ENCODE peak calls at places on chromosome 21, in nine cellular contexts. One of them, this sample, is unnamed.

GRCh38 chr21:42760977-42761751 is 107.7 kb downstream of the PDE9A start:
- DNase-seq in NCI-H446: no peak
- DNase-seq in posterior cingulate gyrus: no peak
- DNase-seq in adrenal gland: no peak
- DNase-seq in Peyer's patch: no peak
- DNase-seq in NCI-H1105 treated with DMSO at 0.1 percent for 48 hours: peak
- DNase-seq in T47D: no peak
- DNase-seq in NCI-H1694 treated with DMSO at 0.1 percent for 48 hours: peak
- DNase-seq in aorta: no peak
- DNase-seq in this sample: no peak

GRCh38 chr21:38804617-38805281 is 980 bp upstream of the ETS2 start:
- DNase-seq in adrenal gland: peak
- DNase-seq in Peyer's patch: peak
- DNase-seq in NCI-H1694 treated with DMSO at 0.1 percent for 48 hours: peak
- DNase-seq in NCI-H446: no peak
- DNase-seq in T47D: peak
- DNase-seq in NCI-H1105 treated with DMSO at 0.1 percent for 48 hours: peak
- DNase-seq in aorta: peak
- DNase-seq in posterior cingulate gyrus: peak
- DNase-seq in this sample: peak

GRCh38 chr21:31988492-31989285 is 115.9 kb downstream of the HUNK start:
- DNase-seq in posterior cingulate gyrus: no peak
- DNase-seq in aorta: no peak
- DNase-seq in NCI-H1694 treated with DMSO at 0.1 percent for 48 hours: no peak
- DNase-seq in NCI-H446: no peak
- DNase-seq in T47D: no peak
- DNase-seq in adrenal gland: no peak
- DNase-seq in NCI-H1105 treated with DMSO at 0.1 percent for 48 hours: no peak
- DNase-seq in Peyer's patch: no peak
- DNase-seq in this sample: no peak

GRCh38 chr21:20875741-20876140 is 122.5 kb upstream of the NCAM2 start:
- DNase-seq in posterior cingulate gyrus: no peak
- DNase-seq in NCI-H1694 treated with DMSO at 0.1 percent for 48 hours: no peak
- DNase-seq in NCI-H446: no peak
- DNase-seq in aorta: no peak
- DNase-seq in Peyer's patch: no peak
- DNase-seq in NCI-H1105 treated with DMSO at 0.1 percent for 48 hours: peak
- DNase-seq in adrenal gland: no peak
- DNase-seq in T47D: peak
- DNase-seq in this sample: no peak

GRCh38 chr21:42576639-42577038 is 63.0 kb downstream of the SLC37A1 start:
- DNase-seq in posterior cingulate gyrus: no peak
- DNase-seq in adrenal gland: no peak
- DNase-seq in aorta: no peak
- DNase-seq in NCI-H1694 treated with DMSO at 0.1 percent for 48 hours: no peak
- DNase-seq in NCI-H1105 treated with DMSO at 0.1 percent for 48 hours: no peak
- DNase-seq in Peyer's patch: no peak
- DNase-seq in T47D: no peak
- DNase-seq in NCI-H446: no peak
- DNase-seq in this sample: no peak

GRCh38 chr21:28750565-28750964 is 242.1 kb downstream of the LTN1 start:
- DNase-seq in Peyer's patch: no peak
- DNase-seq in T47D: no peak
- DNase-seq in posterior cingulate gyrus: no peak
- DNase-seq in aorta: no peak
- DNase-seq in NCI-H1105 treated with DMSO at 0.1 percent for 48 hours: no peak
- DNase-seq in NCI-H1694 treated with DMSO at 0.1 percent for 48 hours: no peak
- DNase-seq in NCI-H446: no peak
- DNase-seq in adrenal gland: no peak
- DNase-seq in this sample: no peak

GRCh38 chr21:29893687-29894086 is 46.1 kb downstream of the GRIK1 start:
- DNase-seq in aorta: no peak
- DNase-seq in NCI-H446: no peak
- DNase-seq in NCI-H1105 treated with DMSO at 0.1 percent for 48 hours: no peak
- DNase-seq in posterior cingulate gyrus: no peak
- DNase-seq in T47D: no peak
- DNase-seq in Peyer's patch: no peak
- DNase-seq in adrenal gland: no peak
- DNase-seq in NCI-H1694 treated with DMSO at 0.1 percent for 48 hours: no peak
- DNase-seq in this sample: no peak

GRCh38 chr21:30072496-30072895 is 94.1 kb downstream of the CLDN17 start:
- DNase-seq in adrenal gland: no peak
- DNase-seq in T47D: peak
- DNase-seq in NCI-H1694 treated with DMSO at 0.1 percent for 48 hours: no peak
- DNase-seq in Peyer's patch: peak
- DNase-seq in aorta: no peak
- DNase-seq in posterior cingulate gyrus: no peak
- DNase-seq in NCI-H446: no peak
- DNase-seq in NCI-H1105 treated with DMSO at 0.1 percent for 48 hours: no peak
- DNase-seq in this sample: no peak

GRCh38 chr21:44612029-44612486 is at the start of gene KRTAP10-8:
- DNase-seq in NCI-H1694 treated with DMSO at 0.1 percent for 48 hours: no peak
- DNase-seq in T47D: no peak
- DNase-seq in NCI-H1105 treated with DMSO at 0.1 percent for 48 hours: no peak
- DNase-seq in NCI-H446: no peak
- DNase-seq in posterior cingulate gyrus: no peak
- DNase-seq in adrenal gland: no peak
- DNase-seq in Peyer's patch: no peak
- DNase-seq in aorta: peak
- DNase-seq in this sample: no peak

GRCh38 chr21:26377111-26377694 is 195.9 kb downstream of the CYYR1 start:
- DNase-seq in T47D: no peak
- DNase-seq in NCI-H1105 treated with DMSO at 0.1 percent for 48 hours: no peak
- DNase-seq in posterior cingulate gyrus: no peak
- DNase-seq in adrenal gland: no peak
- DNase-seq in NCI-H1694 treated with DMSO at 0.1 percent for 48 hours: no peak
- DNase-seq in aorta: no peak
- DNase-seq in NCI-H446: no peak
- DNase-seq in Peyer's patch: no peak
- DNase-seq in this sample: no peak

GRCh38 chr21:45644041-45644906 is 749 bp downstream of the PCBP3 start:
- DNase-seq in NCI-H446: no peak
- DNase-seq in Peyer's patch: no peak
- DNase-seq in posterior cingulate gyrus: no peak
- DNase-seq in NCI-H1105 treated with DMSO at 0.1 percent for 48 hours: peak
- DNase-seq in T47D: no peak
- DNase-seq in aorta: no peak
- DNase-seq in adrenal gland: peak
- DNase-seq in NCI-H1694 treated with DMSO at 0.1 percent for 48 hours: no peak
- DNase-seq in this sample: no peak

GRCh38 chr21:45281411-45282282 is 6.0 kb downstream of the POFUT2 start:
- DNase-seq in T47D: no peak
- DNase-seq in NCI-H446: no peak
- DNase-seq in adrenal gland: no peak
- DNase-seq in aorta: no peak
- DNase-seq in NCI-H1105 treated with DMSO at 0.1 percent for 48 hours: no peak
- DNase-seq in posterior cingulate gyrus: peak
- DNase-seq in Peyer's patch: no peak
- DNase-seq in NCI-H1694 treated with DMSO at 0.1 percent for 48 hours: no peak
- DNase-seq in this sample: peak

GRCh38 chr21:35171385-35171784 is 122.3 kb upstream of the RUNX1 start:
- DNase-seq in aorta: no peak
- DNase-seq in posterior cingulate gyrus: no peak
- DNase-seq in NCI-H1105 treated with DMSO at 0.1 percent for 48 hours: no peak
- DNase-seq in T47D: no peak
- DNase-seq in NCI-H1694 treated with DMSO at 0.1 percent for 48 hours: no peak
- DNase-seq in adrenal gland: no peak
- DNase-seq in Peyer's patch: no peak
- DNase-seq in NCI-H446: no peak
- DNase-seq in this sample: no peak

GRCh38 chr21:43684424-43684823 is 25.1 kb downstream of the RRP1B start:
- DNase-seq in NCI-H446: no peak
- DNase-seq in NCI-H1694 treated with DMSO at 0.1 percent for 48 hours: no peak
- DNase-seq in aorta: no peak
- DNase-seq in NCI-H1105 treated with DMSO at 0.1 percent for 48 hours: no peak
- DNase-seq in adrenal gland: no peak
- DNase-seq in T47D: no peak
- DNase-seq in posterior cingulate gyrus: no peak
- DNase-seq in Peyer's patch: no peak
- DNase-seq in this sample: no peak

GRCh38 chr21:46182548-46183336 is 1.5 kb downstream of the SPATC1L start:
- DNase-seq in NCI-H1105 treated with DMSO at 0.1 percent for 48 hours: no peak
- DNase-seq in Peyer's patch: peak
- DNase-seq in adrenal gland: peak
- DNase-seq in T47D: no peak
- DNase-seq in NCI-H1694 treated with DMSO at 0.1 percent for 48 hours: no peak
- DNase-seq in aorta: no peak
- DNase-seq in posterior cingulate gyrus: no peak
- DNase-seq in NCI-H446: no peak
- DNase-seq in this sample: no peak

GRCh38 chr21:44523567-44524181 is 16.3 kb downstream of the KRTAP10-1 start:
- DNase-seq in NCI-H1694 treated with DMSO at 0.1 percent for 48 hours: no peak
- DNase-seq in Peyer's patch: no peak
- DNase-seq in NCI-H446: no peak
- DNase-seq in posterior cingulate gyrus: no peak
- DNase-seq in T47D: no peak
- DNase-seq in NCI-H1105 treated with DMSO at 0.1 percent for 48 hours: no peak
- DNase-seq in adrenal gland: no peak
- DNase-seq in aorta: no peak
- DNase-seq in this sample: no peak

GRCh38 chr21:37751268-37751975 is 164.8 kb downstream of the KCNJ6 start:
- DNase-seq in aorta: no peak
- DNase-seq in posterior cingulate gyrus: no peak
- DNase-seq in NCI-H446: no peak
- DNase-seq in Peyer's patch: no peak
- DNase-seq in NCI-H1105 treated with DMSO at 0.1 percent for 48 hours: no peak
- DNase-seq in adrenal gland: no peak
- DNase-seq in NCI-H1694 treated with DMSO at 0.1 percent for 48 hours: no peak
- DNase-seq in T47D: no peak
- DNase-seq in this sample: no peak

GRCh38 chr21:38920631-38921398 is 115.1 kb downstream of the ETS2 start:
- DNase-seq in NCI-H1105 treated with DMSO at 0.1 percent for 48 hours: no peak
- DNase-seq in T47D: no peak
- DNase-seq in NCI-H1694 treated with DMSO at 0.1 percent for 48 hours: no peak
- DNase-seq in adrenal gland: no peak
- DNase-seq in aorta: no peak
- DNase-seq in NCI-H446: no peak
- DNase-seq in posterior cingulate gyrus: no peak
- DNase-seq in Peyer's patch: peak
- DNase-seq in this sample: no peak

GRCh38 chr21:41399401-41399800 is 26.6 kb upstream of the MX1 start:
- DNase-seq in Peyer's patch: no peak
- DNase-seq in posterior cingulate gyrus: no peak
- DNase-seq in aorta: no peak
- DNase-seq in NCI-H1105 treated with DMSO at 0.1 percent for 48 hours: no peak
- DNase-seq in T47D: no peak
- DNase-seq in NCI-H446: no peak
- DNase-seq in NCI-H1694 treated with DMSO at 0.1 percent for 48 hours: no peak
- DNase-seq in adrenal gland: no peak
- DNase-seq in this sample: no peak

GRCh38 chr21:34743831-34744230 is 75.0 kb downstream of the CLIC6 start:
- DNase-seq in T47D: peak
- DNase-seq in NCI-H446: no peak
- DNase-seq in aorta: peak
- DNase-seq in NCI-H1105 treated with DMSO at 0.1 percent for 48 hours: no peak
- DNase-seq in NCI-H1694 treated with DMSO at 0.1 percent for 48 hours: no peak
- DNase-seq in adrenal gland: no peak
- DNase-seq in Peyer's patch: no peak
- DNase-seq in posterior cingulate gyrus: no peak
- DNase-seq in this sample: no peak

GRCh38 chr21:40511976-40512375 is 335.0 kb downstream of the DSCAM start:
- DNase-seq in NCI-H446: no peak
- DNase-seq in Peyer's patch: no peak
- DNase-seq in adrenal gland: no peak
- DNase-seq in aorta: no peak
- DNase-seq in NCI-H1694 treated with DMSO at 0.1 percent for 48 hours: no peak
- DNase-seq in T47D: no peak
- DNase-seq in NCI-H1105 treated with DMSO at 0.1 percent for 48 hours: no peak
- DNase-seq in posterior cingulate gyrus: no peak
- DNase-seq in this sample: no peak

GRCh38 chr21:45874716-45875415 is 106.7 kb upstream of the COL6A1 start:
- DNase-seq in T47D: no peak
- DNase-seq in NCI-H446: no peak
- DNase-seq in Peyer's patch: peak
- DNase-seq in posterior cingulate gyrus: no peak
- DNase-seq in aorta: peak
- DNase-seq in NCI-H1105 treated with DMSO at 0.1 percent for 48 hours: no peak
- DNase-seq in adrenal gland: no peak
- DNase-seq in NCI-H1694 treated with DMSO at 0.1 percent for 48 hours: no peak
- DNase-seq in this sample: no peak

GRCh38 chr21:24395320-24395933 is 1211.9 kb downstream of the MRPL39 start:
- DNase-seq in NCI-H1105 treated with DMSO at 0.1 percent for 48 hours: no peak
- DNase-seq in NCI-H1694 treated with DMSO at 0.1 percent for 48 hours: no peak
- DNase-seq in T47D: peak
- DNase-seq in aorta: no peak
- DNase-seq in adrenal gland: no peak
- DNase-seq in NCI-H446: no peak
- DNase-seq in Peyer's patch: no peak
- DNase-seq in posterior cingulate gyrus: no peak
- DNase-seq in this sample: no peak

GRCh38 chr21:31592501-31592900 is 67.0 kb upstream of the SOD1 start:
- DNase-seq in NCI-H1105 treated with DMSO at 0.1 percent for 48 hours: no peak
- DNase-seq in T47D: no peak
- DNase-seq in aorta: no peak
- DNase-seq in posterior cingulate gyrus: no peak
- DNase-seq in Peyer's patch: no peak
- DNase-seq in adrenal gland: no peak
- DNase-seq in NCI-H446: no peak
- DNase-seq in NCI-H1694 treated with DMSO at 0.1 percent for 48 hours: no peak
- DNase-seq in this sample: no peak

GRCh38 chr21:43304621-43305335 is 122.2 kb downstream of the SIK1 start:
- DNase-seq in NCI-H1694 treated with DMSO at 0.1 percent for 48 hours: no peak
- DNase-seq in aorta: peak
- DNase-seq in Peyer's patch: no peak
- DNase-seq in adrenal gland: no peak
- DNase-seq in posterior cingulate gyrus: no peak
- DNase-seq in NCI-H446: no peak
- DNase-seq in T47D: no peak
- DNase-seq in NCI-H1105 treated with DMSO at 0.1 percent for 48 hours: no peak
- DNase-seq in this sample: no peak

GRCh38 chr21:25638634-25639166 is 358 bp upstream of the JAM2 start:
- DNase-seq in posterior cingulate gyrus: no peak
- DNase-seq in NCI-H1105 treated with DMSO at 0.1 percent for 48 hours: no peak
- DNase-seq in aorta: no peak
- DNase-seq in T47D: no peak
- DNase-seq in adrenal gland: no peak
- DNase-seq in NCI-H446: no peak
- DNase-seq in NCI-H1694 treated with DMSO at 0.1 percent for 48 hours: peak
- DNase-seq in Peyer's patch: no peak
- DNase-seq in this sample: no peak

GRCh38 chr21:36203603-36203889 is 46.9 kb downstream of the DOP1B start:
- DNase-seq in adrenal gland: no peak
- DNase-seq in posterior cingulate gyrus: no peak
- DNase-seq in Peyer's patch: peak
- DNase-seq in T47D: peak
- DNase-seq in NCI-H1105 treated with DMSO at 0.1 percent for 48 hours: no peak
- DNase-seq in NCI-H446: no peak
- DNase-seq in NCI-H1694 treated with DMSO at 0.1 percent for 48 hours: no peak
- DNase-seq in aorta: no peak
- DNase-seq in this sample: no peak

GRCh38 chr21:39082656-39083376 is 100.4 kb downstream of the PSMG1 start:
- DNase-seq in NCI-H1105 treated with DMSO at 0.1 percent for 48 hours: peak
- DNase-seq in adrenal gland: no peak
- DNase-seq in aorta: no peak
- DNase-seq in Peyer's patch: no peak
- DNase-seq in NCI-H446: no peak
- DNase-seq in NCI-H1694 treated with DMSO at 0.1 percent for 48 hours: no peak
- DNase-seq in T47D: peak
- DNase-seq in posterior cingulate gyrus: no peak
- DNase-seq in this sample: no peak

GRCh38 chr21:31366825-31367224 is 22.8 kb upstream of the TIAM1 start:
- DNase-seq in adrenal gland: no peak
- DNase-seq in T47D: peak
- DNase-seq in NCI-H1694 treated with DMSO at 0.1 percent for 48 hours: no peak
- DNase-seq in Peyer's patch: no peak
- DNase-seq in NCI-H1105 treated with DMSO at 0.1 percent for 48 hours: peak
- DNase-seq in NCI-H446: no peak
- DNase-seq in aorta: no peak
- DNase-seq in posterior cingulate gyrus: no peak
- DNase-seq in this sample: no peak

GRCh38 chr21:29749957-29750356 is 189.8 kb downstream of the GRIK1 start:
- DNase-seq in NCI-H446: no peak
- DNase-seq in adrenal gland: no peak
- DNase-seq in NCI-H1694 treated with DMSO at 0.1 percent for 48 hours: no peak
- DNase-seq in T47D: no peak
- DNase-seq in aorta: no peak
- DNase-seq in Peyer's patch: no peak
- DNase-seq in posterior cingulate gyrus: no peak
- DNase-seq in NCI-H1105 treated with DMSO at 0.1 percent for 48 hours: no peak
- DNase-seq in this sample: no peak

This sample was measured in left lobe of liver.